ENCODE peak calls at places on chromosomes 2 and 18, in nine cellular contexts. J, S, I, X, F, Y, E, R and N are unnamed samples.

GRCh38 chr2:126886201-126886905 is 12.3 kb upstream of the TEX51 start:
- DNase-seq in Y (peak; percentile 55), R (peak; percentile 19), F (no peak), J (peak; percentile 78), I (peak; percentile 9), S (no peak), E (peak; percentile 85), X (peak; percentile 40), N (peak; percentile 70)

GRCh38 chr2:232476045-232476444 is 11.6 kb downstream of the ECEL1 start:
- DNase-seq in Y (no peak), R (no peak), X (no peak), E (no peak), F (no peak), S (no peak), I (no peak), J (no peak), N (no peak)

GRCh38 chr18:67783215-67783946 is 266.9 kb upstream of the DSEL start:
- DNase-seq in F (peak; percentile 93), J (no peak), E (no peak), I (no peak), S (no peak), R (no peak), Y (no peak), X (no peak), N (no peak)

GRCh38 chr2:113248997-113249770 is 29.5 kb downstream of the PAX8 start:
- DNase-seq in S (peak; percentile 58), J (peak; percentile 80), F (peak; percentile 88), X (peak; percentile 82), E (peak; percentile 92), R (peak; percentile 57), Y (peak; percentile 76), I (peak; percentile 49), N (peak; percentile 84)

GRCh38 chr2:74739129-74739528 is 85.1 kb downstream of the SEMA4F start:
- DNase-seq in S (no peak), Y (no peak), I (no peak), X (no peak), J (no peak), E (no peak), F (no peak), R (no peak), N (no peak)

GRCh38 chr2:128444044-128444771 is 125.5 kb upstream of the HS6ST1 start:
- DNase-seq in I (no peak), E (peak; percentile 77), Y (no peak), F (no peak), S (no peak), R (no peak), J (no peak), X (no peak), N (peak; percentile 6)

GRCh38 chr2:7111626-7112025 is 194.4 kb downstream of the RNF144A start:
- DNase-seq in J (no peak), F (no peak), Y (no peak), E (peak; percentile 40), S (peak; percentile 11), R (no peak), I (no peak), X (no peak), N (no peak)

GRCh38 chr2:35846-36245 is 10.5 kb downstream of the FAM110C start:
- DNase-seq in E (no peak), X (no peak), Y (no peak), F (no peak), I (no peak), J (no peak), S (no peak), R (no peak), N (no peak)

GRCh38 chr18:34632323-34632722 is 77.8 kb upstream of the DTNA start:
- DNase-seq in S (no peak), R (no peak), F (no peak), X (no peak), Y (no peak), E (no peak), J (no peak), I (no peak), N (no peak)

GRCh38 chr2:56369316-56369715 is 185.5 kb downstream of the CCDC85A start:
- DNase-seq in E (no peak), J (no peak), I (no peak), X (no peak), R (no peak), F (no peak), Y (no peak), S (no peak), N (no peak)

GRCh38 chr2:13822365-13822764 is 810.2 kb upstream of the LRATD1 start:
- DNase-seq in I (no peak), J (no peak), E (no peak), Y (no peak), X (no peak), F (no peak), S (no peak), R (no peak), N (no peak)

GRCh38 chr2:9554841-9555337 is 741 bp downstream of the ADAM17 start:
- DNase-seq in R (peak; percentile 35), X (peak; percentile 33), J (peak; percentile 32), Y (no peak), S (peak; percentile 44), F (peak; percentile 73), I (no peak), E (no peak), N (no peak)

GRCh38 chr2:239195992-239196391 is 204.8 kb downstream of the HDAC4 start:
- DNase-seq in F (no peak), J (no peak), E (no peak), R (no peak), Y (no peak), I (no peak), X (no peak), S (no peak), N (no peak)

GRCh38 chr2:33134086-33134763 is 187.5 kb downstream of the LTBP1 start:
- DNase-seq in F (peak; percentile 98), J (no peak), Y (no peak), R (no peak), S (peak; percentile 41), I (no peak), E (peak; percentile 84), X (no peak), N (peak; percentile 42)

GRCh38 chr2:160790738-160791137 is 297.1 kb upstream of the RBMS1 start:
- DNase-seq in S (no peak), I (no peak), Y (no peak), E (no peak), F (no peak), J (no peak), X (no peak), R (no peak), N (no peak)

GRCh38 chr2:182068811-182069210 is 83.2 kb downstream of the PPP1R1C start:
- DNase-seq in S (no peak), R (no peak), Y (no peak), I (no peak), F (peak; percentile 6), E (no peak), J (no peak), X (no peak), N (no peak)

GRCh38 chr2:145939949-145940348 is 1420.0 kb upstream of the ZEB2 start:
- DNase-seq in X (no peak), S (no peak), I (no peak), R (no peak), F (no peak), E (no peak), J (no peak), Y (no peak), N (no peak)

GRCh38 chr2:45121236-45121927 is 112.1 kb upstream of the SIX2 start:
- DNase-seq in E (no peak), I (no peak), Y (no peak), R (no peak), J (no peak), S (no peak), F (no peak), X (no peak), N (no peak)

GRCh38 chr2:39378968-39379367 is 58.1 kb downstream of the MAP4K3 start:
- DNase-seq in I (no peak), F (no peak), S (no peak), R (no peak), J (no peak), E (no peak), Y (no peak), X (no peak), N (no peak)

GRCh38 chr2:205698556-205699282 is 16.4 kb downstream of the NRP2 start:
- DNase-seq in X (no peak), Y (no peak), J (no peak), S (no peak), E (no peak), I (no peak), R (no peak), F (peak; percentile 77), N (no peak)

GRCh38 chr2:235709969-235710879 is 216.4 kb downstream of the AGAP1 start:
- DNase-seq in E (no peak), R (no peak), F (no peak), I (no peak), Y (no peak), X (no peak), J (no peak), S (no peak), N (no peak)